ENCODE peak calls at places on chromosomes 3 and 15, in six cellular contexts. One of them, this sample, is unnamed.

GRCh38 chr3:166889241-166889640 is 490.9 kb downstream of the ZBBX start:
- DNase-seq in GM12892: no peak
- DNase-seq in K562: no peak
- DNase-seq in GM12878: no peak
- DNase-seq in H1: no peak
- DNase-seq in HepG2: no peak
- DNase-seq in this sample: no peak

GRCh38 chr15:60038111-60038521 is 34.0 kb downstream of the FOXB1 start:
- DNase-seq in GM12892: no peak
- DNase-seq in K562: no peak
- DNase-seq in GM12878: no peak
- DNase-seq in H1: no peak
- DNase-seq in HepG2: no peak
- DNase-seq in this sample: no peak

GRCh38 chr3:153130312-153130977 is 31.6 kb upstream of the RAP2B start:
- DNase-seq in GM12892: no peak
- DNase-seq in K562: no peak
- DNase-seq in GM12878: peak
- DNase-seq in H1: no peak
- DNase-seq in HepG2: no peak
- DNase-seq in this sample: no peak

GRCh38 chr15:37094542-37095196 is 5.7 kb downstream of the MEIS2 start:
- DNase-seq in GM12892: no peak
- DNase-seq in K562: no peak
- DNase-seq in GM12878: no peak
- DNase-seq in H1: no peak
- DNase-seq in HepG2: no peak
- DNase-seq in this sample: no peak

GRCh38 chr3:39733804-39734203 is 75.6 kb upstream of the MYRIP start:
- DNase-seq in GM12892: no peak
- DNase-seq in K562: no peak
- DNase-seq in GM12878: no peak
- DNase-seq in H1: no peak
- DNase-seq in HepG2: no peak
- DNase-seq in this sample: no peak

GRCh38 chr3:12438318-12438717 is 46.0 kb upstream of the TSEN2 start:
- DNase-seq in GM12892: no peak
- DNase-seq in K562: no peak
- DNase-seq in GM12878: no peak
- DNase-seq in H1: no peak
- DNase-seq in HepG2: no peak
- DNase-seq in this sample: no peak

GRCh38 chr3:46006646-46007045 is 11.0 kb upstream of the FYCO1 start:
- DNase-seq in GM12892: no peak
- DNase-seq in K562: no peak
- DNase-seq in GM12878: no peak
- DNase-seq in H1: no peak
- DNase-seq in HepG2: no peak
- DNase-seq in this sample: no peak

GRCh38 chr3:170423001-170423615 is 4.4 kb downstream of the CLDN11 start:
- DNase-seq in GM12892: no peak
- DNase-seq in K562: no peak
- DNase-seq in GM12878: no peak
- DNase-seq in H1: no peak
- DNase-seq in HepG2: no peak
- DNase-seq in this sample: no peak

GRCh38 chr3:160567774-160568173 is 2.4 kb upstream of the KPNA4 start:
- DNase-seq in GM12892: no peak
- DNase-seq in K562: no peak
- DNase-seq in GM12878: no peak
- DNase-seq in H1: no peak
- DNase-seq in HepG2: no peak
- DNase-seq in this sample: no peak

GRCh38 chr3:160564205-160564922 is 1.0 kb downstream of the KPNA4 start:
- DNase-seq in GM12892: no peak
- DNase-seq in K562: no peak
- DNase-seq in GM12878: no peak
- DNase-seq in H1: no peak
- DNase-seq in HepG2: peak
- DNase-seq in this sample: no peak

GRCh38 chr3:160566499-160566898 is 1.1 kb upstream of the KPNA4 start:
- DNase-seq in GM12892: no peak
- DNase-seq in K562: no peak
- DNase-seq in GM12878: no peak
- DNase-seq in H1: no peak
- DNase-seq in HepG2: no peak
- DNase-seq in this sample: no peak

GRCh38 chr3:160564949-160565441 is 376 bp downstream of the KPNA4 start:
- DNase-seq in GM12892: peak
- DNase-seq in K562: no peak
- DNase-seq in GM12878: no peak
- DNase-seq in H1: no peak
- DNase-seq in HepG2: peak
- DNase-seq in this sample: peak

GRCh38 chr3:160565442-160566403 is at the start of gene KPNA4:
- DNase-seq in GM12892: peak
- DNase-seq in K562: peak
- DNase-seq in GM12878: peak
- DNase-seq in H1: peak
- DNase-seq in HepG2: peak
- DNase-seq in this sample: peak
- TF ChIP-seq POLR2A in GM12892: peak
- TF ChIP-seq POLR2A in K562: peak
- TF ChIP-seq POLR2A in GM12878: peak
- TF ChIP-seq POLR2A in H1: peak
- TF ChIP-seq POLR2A in HepG2: peak
- TF ChIP-seq POLR2A in this sample: peak

GRCh38 chr3:50389368-50389767 is 30.0 kb upstream of the TMEM115 start:
- DNase-seq in GM12892: no peak
- DNase-seq in K562: no peak
- DNase-seq in GM12878: no peak
- DNase-seq in H1: no peak
- DNase-seq in HepG2: no peak
- DNase-seq in this sample: no peak
- TF ChIP-seq TAF1 in GM12892: no peak
- TF ChIP-seq TAF1 in K562: no peak
- TF ChIP-seq TAF1 in GM12878: no peak
- TF ChIP-seq TAF1 in H1: no peak
- TF ChIP-seq TAF1 in HepG2: no peak
- TF ChIP-seq TAF1 in this sample: no peak

GRCh38 chr3:179652467-179653105 is at the start of gene USP13:
- DNase-seq in GM12892: peak
- DNase-seq in K562: peak
- DNase-seq in GM12878: no peak
- DNase-seq in H1: no peak
- DNase-seq in HepG2: peak
- DNase-seq in this sample: peak

GRCh38 chr3:179653777-179654117 is 907 bp downstream of the USP13 start:
- DNase-seq in GM12892: no peak
- DNase-seq in K562: no peak
- DNase-seq in GM12878: no peak
- DNase-seq in H1: no peak
- DNase-seq in HepG2: no peak
- DNase-seq in this sample: no peak

GRCh38 chr3:179655236-179655635 is 2.4 kb downstream of the USP13 start:
- DNase-seq in GM12892: no peak
- DNase-seq in K562: no peak
- DNase-seq in GM12878: no peak
- DNase-seq in H1: no peak
- DNase-seq in HepG2: no peak
- DNase-seq in this sample: no peak

GRCh38 chr3:179651687-179652466 is 963 bp upstream of the USP13 start:
- DNase-seq in GM12892: no peak
- DNase-seq in K562: no peak
- DNase-seq in GM12878: no peak
- DNase-seq in H1: no peak
- DNase-seq in HepG2: no peak
- DNase-seq in this sample: no peak

GRCh38 chr3:179653106-179653776 is 401 bp downstream of the USP13 start:
- DNase-seq in GM12892: peak
- DNase-seq in K562: peak
- DNase-seq in GM12878: no peak
- DNase-seq in H1: no peak
- DNase-seq in HepG2: peak
- DNase-seq in this sample: peak
- TF ChIP-seq POLR2AphosphoS5 in GM12892: no peak
- TF ChIP-seq POLR2AphosphoS5 in K562: no peak
- TF ChIP-seq POLR2AphosphoS5 in GM12878: no peak
- TF ChIP-seq POLR2AphosphoS5 in H1: peak
- TF ChIP-seq POLR2AphosphoS5 in HepG2: no peak
- TF ChIP-seq POLR2AphosphoS5 in this sample: no peak

GRCh38 chr3:11415099-11415498 is 142.9 kb downstream of the ATG7 start:
- DNase-seq in GM12892: no peak
- DNase-seq in K562: no peak
- DNase-seq in GM12878: no peak
- DNase-seq in H1: no peak
- DNase-seq in HepG2: no peak
- DNase-seq in this sample: no peak
- TF ChIP-seq POLR2A in GM12892: no peak
- TF ChIP-seq POLR2A in K562: no peak
- TF ChIP-seq POLR2A in GM12878: no peak
- TF ChIP-seq POLR2A in H1: no peak
- TF ChIP-seq POLR2A in HepG2: no peak
- TF ChIP-seq POLR2A in this sample: no peak

DNA sequence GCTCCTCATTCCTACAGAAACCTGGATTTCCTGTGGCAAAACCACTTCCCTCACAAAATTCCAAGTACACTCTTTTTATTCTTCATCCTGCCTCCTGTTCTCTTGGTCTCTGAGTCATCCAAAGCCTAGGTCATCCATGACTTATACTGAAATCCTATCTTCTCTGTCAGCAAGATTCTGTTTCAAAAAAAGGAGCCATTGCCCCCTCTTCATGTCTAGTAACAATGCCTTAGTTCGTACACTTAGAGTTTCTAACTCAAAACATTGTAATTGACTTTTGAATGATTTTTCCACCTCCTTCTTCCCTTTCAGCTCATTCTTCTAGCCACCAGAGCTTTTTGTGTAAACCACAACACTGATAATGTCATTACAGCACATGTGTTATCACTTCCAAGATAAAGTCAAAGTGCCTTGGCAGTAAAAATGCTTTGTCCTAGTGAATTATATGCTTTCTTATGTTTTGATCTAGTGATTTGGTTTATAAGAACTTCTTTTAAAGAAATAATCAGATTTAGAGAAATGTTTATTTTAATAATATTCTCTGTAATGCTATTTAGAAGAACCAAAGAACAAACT is 256.5 kb upstream of the NECTIN3 start:
- DNase-seq in GM12892: no peak
- DNase-seq in K562: no peak
- DNase-seq in GM12878: no peak
- DNase-seq in H1: no peak
- DNase-seq in HepG2: no peak
- DNase-seq in this sample: no peak
- TF ChIP-seq TAF1 in GM12892: no peak
- TF ChIP-seq TAF1 in K562: no peak
- TF ChIP-seq TAF1 in GM12878: no peak
- TF ChIP-seq TAF1 in H1: no peak
- TF ChIP-seq TAF1 in HepG2: no peak
- TF ChIP-seq TAF1 in this sample: no peak

GRCh38 chr15:88634449-88634848 is 4.4 kb upstream of the ISG20 start:
- DNase-seq in GM12892: no peak
- DNase-seq in K562: no peak
- DNase-seq in GM12878: no peak
- DNase-seq in H1: no peak
- DNase-seq in HepG2: no peak
- DNase-seq in this sample: no peak

GRCh38 chr15:88636654-88637053 is 2.2 kb upstream of the ISG20 start:
- DNase-seq in GM12892: no peak
- DNase-seq in K562: no peak
- DNase-seq in GM12878: no peak
- DNase-seq in H1: no peak
- DNase-seq in HepG2: no peak
- DNase-seq in this sample: no peak

GRCh38 chr15:88636039-88636438 is 2.8 kb upstream of the ISG20 start:
- DNase-seq in GM12892: no peak
- DNase-seq in K562: no peak
- DNase-seq in GM12878: no peak
- DNase-seq in H1: no peak
- DNase-seq in HepG2: no peak
- DNase-seq in this sample: no peak

GRCh38 chr15:88637436-88637835 is 1.4 kb upstream of the ISG20 start:
- DNase-seq in GM12892: no peak
- DNase-seq in K562: no peak
- DNase-seq in GM12878: no peak
- DNase-seq in H1: no peak
- DNase-seq in HepG2: no peak
- DNase-seq in this sample: no peak

GRCh38 chr15:88635343-88635742 is 3.5 kb upstream of the ISG20 start:
- DNase-seq in GM12892: no peak
- DNase-seq in K562: no peak
- DNase-seq in GM12878: no peak
- DNase-seq in H1: no peak
- DNase-seq in HepG2: no peak
- DNase-seq in this sample: no peak
- TF ChIP-seq POLR2AphosphoS5 in GM12892: no peak
- TF ChIP-seq POLR2AphosphoS5 in K562: no peak
- TF ChIP-seq POLR2AphosphoS5 in GM12878: no peak
- TF ChIP-seq POLR2AphosphoS5 in H1: peak
- TF ChIP-seq POLR2AphosphoS5 in HepG2: no peak
- TF ChIP-seq POLR2AphosphoS5 in this sample: peak